ENCODE peak calls at places on chromosomes 6 and 20, in ten cellular contexts. One of them, this sample, is unnamed.

GRCh38 chr20:38412877-38413577 is 22.1 kb downstream of the SNHG17 start:
- DNase-seq in choroid plexus epithelial cell: no peak
- DNase-seq in upper lobe of left lung: no peak
- DNase-seq in brain microvascular endothelial cell: no peak
- DNase-seq in MM.1S: no peak
- DNase-seq in astrocyte of the spinal cord: no peak
- DNase-seq in endothelial cell: no peak
- DNase-seq in ascending aorta: no peak
- DNase-seq in dorsolateral prefrontal cortex: no peak
- DNase-seq in lower leg skin: peak
- DNase-seq in this sample: peak

GRCh38 chr6:50087231-50087954 is 37.7 kb upstream of the DEFB112 start:
- DNase-seq in lower leg skin: no peak
- DNase-seq in ascending aorta: no peak
- DNase-seq in brain microvascular endothelial cell: peak
- DNase-seq in dorsolateral prefrontal cortex: no peak
- DNase-seq in upper lobe of left lung: no peak
- DNase-seq in endothelial cell: no peak
- DNase-seq in MM.1S: no peak
- DNase-seq in choroid plexus epithelial cell: peak
- DNase-seq in astrocyte of the spinal cord: peak
- DNase-seq in this sample: no peak

GRCh38 chr6:6699741-6700367 is 111.3 kb downstream of the LY86 start:
- DNase-seq in brain microvascular endothelial cell: peak
- DNase-seq in endothelial cell: no peak
- DNase-seq in lower leg skin: peak
- DNase-seq in astrocyte of the spinal cord: peak
- DNase-seq in ascending aorta: peak
- DNase-seq in choroid plexus epithelial cell: peak
- DNase-seq in MM.1S: no peak
- DNase-seq in upper lobe of left lung: peak
- DNase-seq in dorsolateral prefrontal cortex: no peak
- DNase-seq in this sample: no peak

GRCh38 chr6:112571886-112572285 is 224.8 kb downstream of the RFPL4B start:
- DNase-seq in lower leg skin: no peak
- DNase-seq in astrocyte of the spinal cord: peak
- DNase-seq in MM.1S: no peak
- DNase-seq in upper lobe of left lung: no peak
- DNase-seq in endothelial cell: no peak
- DNase-seq in brain microvascular endothelial cell: no peak
- DNase-seq in ascending aorta: no peak
- DNase-seq in choroid plexus epithelial cell: peak
- DNase-seq in dorsolateral prefrontal cortex: no peak
- DNase-seq in this sample: no peak

GRCh38 chr6:41000248-41000647 is 38.8 kb downstream of the UNC5CL start:
- DNase-seq in astrocyte of the spinal cord: no peak
- DNase-seq in MM.1S: no peak
- DNase-seq in endothelial cell: no peak
- DNase-seq in upper lobe of left lung: peak
- DNase-seq in ascending aorta: no peak
- DNase-seq in choroid plexus epithelial cell: no peak
- DNase-seq in lower leg skin: no peak
- DNase-seq in dorsolateral prefrontal cortex: no peak
- DNase-seq in brain microvascular endothelial cell: no peak
- DNase-seq in this sample: no peak

GRCh38 chr20:41149679-41150131 is 12.4 kb downstream of the PLCG1 start:
- DNase-seq in MM.1S: no peak
- DNase-seq in upper lobe of left lung: no peak
- DNase-seq in ascending aorta: no peak
- DNase-seq in astrocyte of the spinal cord: peak
- DNase-seq in lower leg skin: no peak
- DNase-seq in endothelial cell: no peak
- DNase-seq in dorsolateral prefrontal cortex: no peak
- DNase-seq in choroid plexus epithelial cell: peak
- DNase-seq in brain microvascular endothelial cell: peak
- DNase-seq in this sample: no peak

GRCh38 chr6:15444881-15445280 is 199.0 kb downstream of the JARID2 start:
- DNase-seq in choroid plexus epithelial cell: no peak
- DNase-seq in astrocyte of the spinal cord: no peak
- DNase-seq in endothelial cell: no peak
- DNase-seq in dorsolateral prefrontal cortex: no peak
- DNase-seq in ascending aorta: no peak
- DNase-seq in brain microvascular endothelial cell: no peak
- DNase-seq in lower leg skin: peak
- DNase-seq in upper lobe of left lung: no peak
- DNase-seq in MM.1S: no peak
- DNase-seq in this sample: no peak

GRCh38 chr6:1039191-1039590 is 272.7 kb upstream of the FOXQ1 start:
- DNase-seq in lower leg skin: peak
- DNase-seq in dorsolateral prefrontal cortex: no peak
- DNase-seq in brain microvascular endothelial cell: no peak
- DNase-seq in ascending aorta: no peak
- DNase-seq in choroid plexus epithelial cell: no peak
- DNase-seq in MM.1S: no peak
- DNase-seq in astrocyte of the spinal cord: no peak
- DNase-seq in upper lobe of left lung: no peak
- DNase-seq in endothelial cell: no peak
- DNase-seq in this sample: peak

GRCh38 chr6:10190042-10190441 is 224.8 kb downstream of the TFAP2A start:
- DNase-seq in brain microvascular endothelial cell: no peak
- DNase-seq in ascending aorta: no peak
- DNase-seq in astrocyte of the spinal cord: no peak
- DNase-seq in choroid plexus epithelial cell: no peak
- DNase-seq in endothelial cell: no peak
- DNase-seq in upper lobe of left lung: no peak
- DNase-seq in dorsolateral prefrontal cortex: no peak
- DNase-seq in MM.1S: no peak
- DNase-seq in lower leg skin: no peak
- DNase-seq in this sample: no peak

GRCh38 chr20:25236450-25237304 is 11.2 kb upstream of the PYGB start:
- DNase-seq in brain microvascular endothelial cell: no peak
- DNase-seq in choroid plexus epithelial cell: no peak
- DNase-seq in MM.1S: no peak
- DNase-seq in endothelial cell: no peak
- DNase-seq in ascending aorta: no peak
- DNase-seq in lower leg skin: no peak
- DNase-seq in upper lobe of left lung: no peak
- DNase-seq in dorsolateral prefrontal cortex: no peak
- DNase-seq in astrocyte of the spinal cord: no peak
- DNase-seq in this sample: no peak

GRCh38 chr20:38970302-38970701 is 8.2 kb downstream of the DHX35 start:
- DNase-seq in MM.1S: no peak
- DNase-seq in upper lobe of left lung: no peak
- DNase-seq in ascending aorta: no peak
- DNase-seq in astrocyte of the spinal cord: peak
- DNase-seq in brain microvascular endothelial cell: peak
- DNase-seq in lower leg skin: no peak
- DNase-seq in dorsolateral prefrontal cortex: no peak
- DNase-seq in endothelial cell: no peak
- DNase-seq in choroid plexus epithelial cell: peak
- DNase-seq in this sample: no peak

GRCh38 chr6:128731249-128732165 is 151.4 kb upstream of the LAMA2 start:
- DNase-seq in lower leg skin: no peak
- DNase-seq in MM.1S: peak
- DNase-seq in endothelial cell: peak
- DNase-seq in upper lobe of left lung: no peak
- DNase-seq in astrocyte of the spinal cord: peak
- DNase-seq in dorsolateral prefrontal cortex: no peak
- DNase-seq in brain microvascular endothelial cell: peak
- DNase-seq in ascending aorta: no peak
- DNase-seq in choroid plexus epithelial cell: peak
- DNase-seq in this sample: no peak

GRCh38 chr20:24963672-24964517 is 14.8 kb downstream of the CST7 start:
- DNase-seq in astrocyte of the spinal cord: no peak
- DNase-seq in MM.1S: no peak
- DNase-seq in lower leg skin: peak
- DNase-seq in upper lobe of left lung: no peak
- DNase-seq in ascending aorta: no peak
- DNase-seq in dorsolateral prefrontal cortex: no peak
- DNase-seq in choroid plexus epithelial cell: no peak
- DNase-seq in endothelial cell: no peak
- DNase-seq in brain microvascular endothelial cell: no peak
- DNase-seq in this sample: no peak

GRCh38 chr6:143457563-143458359 is 7.2 kb downstream of the PEX3 start:
- DNase-seq in upper lobe of left lung: no peak
- DNase-seq in brain microvascular endothelial cell: no peak
- DNase-seq in MM.1S: no peak
- DNase-seq in astrocyte of the spinal cord: peak
- DNase-seq in lower leg skin: no peak
- DNase-seq in dorsolateral prefrontal cortex: no peak
- DNase-seq in ascending aorta: no peak
- DNase-seq in choroid plexus epithelial cell: peak
- DNase-seq in endothelial cell: no peak
- DNase-seq in this sample: no peak

GRCh38 chr6:90274481-90275030 is 22.1 kb downstream of the BACH2 start:
- DNase-seq in ascending aorta: peak
- DNase-seq in brain microvascular endothelial cell: no peak
- DNase-seq in dorsolateral prefrontal cortex: no peak
- DNase-seq in choroid plexus epithelial cell: no peak
- DNase-seq in astrocyte of the spinal cord: no peak
- DNase-seq in upper lobe of left lung: peak
- DNase-seq in endothelial cell: no peak
- DNase-seq in MM.1S: no peak
- DNase-seq in lower leg skin: no peak
- DNase-seq in this sample: no peak
- TF ChIP-seq CTCF in ascending aorta: no peak
- TF ChIP-seq CTCF in brain microvascular endothelial cell: peak
- TF ChIP-seq CTCF in dorsolateral prefrontal cortex: no peak
- TF ChIP-seq CTCF in choroid plexus epithelial cell: no peak
- TF ChIP-seq CTCF in astrocyte of the spinal cord: no peak
- TF ChIP-seq CTCF in upper lobe of left lung: no peak
- TF ChIP-seq CTCF in endothelial cell: no peak
- TF ChIP-seq CTCF in MM.1S: no peak
- TF ChIP-seq CTCF in lower leg skin: no peak
- TF ChIP-seq CTCF in this sample: no peak

GRCh38 chr6:44494011-44494501 is 106.5 kb downstream of the CDC5L start:
- DNase-seq in upper lobe of left lung: peak
- DNase-seq in astrocyte of the spinal cord: peak
- DNase-seq in MM.1S: no peak
- DNase-seq in choroid plexus epithelial cell: peak
- DNase-seq in brain microvascular endothelial cell: peak
- DNase-seq in dorsolateral prefrontal cortex: no peak
- DNase-seq in endothelial cell: no peak
- DNase-seq in lower leg skin: peak
- DNase-seq in ascending aorta: no peak
- DNase-seq in this sample: peak
- TF ChIP-seq CTCF in upper lobe of left lung: no peak
- TF ChIP-seq CTCF in astrocyte of the spinal cord: peak
- TF ChIP-seq CTCF in MM.1S: no peak
- TF ChIP-seq CTCF in choroid plexus epithelial cell: peak
- TF ChIP-seq CTCF in brain microvascular endothelial cell: peak
- TF ChIP-seq CTCF in dorsolateral prefrontal cortex: no peak
- TF ChIP-seq CTCF in endothelial cell: no peak
- TF ChIP-seq CTCF in lower leg skin: no peak
- TF ChIP-seq CTCF in ascending aorta: no peak
- TF ChIP-seq CTCF in this sample: no peak

GRCh38 chr6:84500726-84501125 is 263.7 kb downstream of the TBX18 start:
- DNase-seq in choroid plexus epithelial cell: peak
- DNase-seq in lower leg skin: no peak
- DNase-seq in brain microvascular endothelial cell: no peak
- DNase-seq in dorsolateral prefrontal cortex: no peak
- DNase-seq in upper lobe of left lung: no peak
- DNase-seq in ascending aorta: no peak
- DNase-seq in astrocyte of the spinal cord: no peak
- DNase-seq in endothelial cell: no peak
- DNase-seq in MM.1S: no peak
- DNase-seq in this sample: no peak

GRCh38 chr6:84498905-84499304 is 265.5 kb downstream of the TBX18 start:
- DNase-seq in upper lobe of left lung: no peak
- DNase-seq in lower leg skin: no peak
- DNase-seq in dorsolateral prefrontal cortex: no peak
- DNase-seq in choroid plexus epithelial cell: peak
- DNase-seq in endothelial cell: no peak
- DNase-seq in MM.1S: no peak
- DNase-seq in brain microvascular endothelial cell: no peak
- DNase-seq in astrocyte of the spinal cord: no peak
- DNase-seq in ascending aorta: no peak
- DNase-seq in this sample: no peak

GRCh38 chr6:84504025-84504424 is 260.4 kb downstream of the TBX18 start:
- DNase-seq in astrocyte of the spinal cord: no peak
- DNase-seq in endothelial cell: no peak
- DNase-seq in ascending aorta: no peak
- DNase-seq in upper lobe of left lung: no peak
- DNase-seq in choroid plexus epithelial cell: no peak
- DNase-seq in brain microvascular endothelial cell: no peak
- DNase-seq in dorsolateral prefrontal cortex: no peak
- DNase-seq in lower leg skin: no peak
- DNase-seq in MM.1S: no peak
- DNase-seq in this sample: no peak

GRCh38 chr6:84501315-84501714 is 263.1 kb downstream of the TBX18 start:
- DNase-seq in upper lobe of left lung: no peak
- DNase-seq in brain microvascular endothelial cell: no peak
- DNase-seq in dorsolateral prefrontal cortex: no peak
- DNase-seq in ascending aorta: no peak
- DNase-seq in astrocyte of the spinal cord: no peak
- DNase-seq in endothelial cell: no peak
- DNase-seq in lower leg skin: no peak
- DNase-seq in choroid plexus epithelial cell: no peak
- DNase-seq in MM.1S: no peak
- DNase-seq in this sample: no peak
- TF ChIP-seq CTCF in upper lobe of left lung: no peak
- TF ChIP-seq CTCF in brain microvascular endothelial cell: no peak
- TF ChIP-seq CTCF in dorsolateral prefrontal cortex: no peak
- TF ChIP-seq CTCF in ascending aorta: no peak
- TF ChIP-seq CTCF in astrocyte of the spinal cord: no peak
- TF ChIP-seq CTCF in endothelial cell: no peak
- TF ChIP-seq CTCF in lower leg skin: no peak
- TF ChIP-seq CTCF in choroid plexus epithelial cell: no peak
- TF ChIP-seq CTCF in MM.1S: no peak
- TF ChIP-seq CTCF in this sample: no peak

GRCh38 chr6:131366223-131366622 is 206.8 kb upstream of the ARG1 start:
- DNase-seq in choroid plexus epithelial cell: no peak
- DNase-seq in endothelial cell: no peak
- DNase-seq in brain microvascular endothelial cell: no peak
- DNase-seq in MM.1S: no peak
- DNase-seq in astrocyte of the spinal cord: no peak
- DNase-seq in lower leg skin: no peak
- DNase-seq in upper lobe of left lung: no peak
- DNase-seq in dorsolateral prefrontal cortex: no peak
- DNase-seq in ascending aorta: no peak
- DNase-seq in this sample: no peak

GRCh38 chr6:131367206-131367873 is 205.7 kb upstream of the ARG1 start:
- DNase-seq in astrocyte of the spinal cord: no peak
- DNase-seq in upper lobe of left lung: no peak
- DNase-seq in ascending aorta: no peak
- DNase-seq in endothelial cell: no peak
- DNase-seq in MM.1S: no peak
- DNase-seq in brain microvascular endothelial cell: no peak
- DNase-seq in lower leg skin: no peak
- DNase-seq in dorsolateral prefrontal cortex: no peak
- DNase-seq in choroid plexus epithelial cell: no peak
- DNase-seq in this sample: no peak

GRCh38 chr6:131372535-131372934 is 200.5 kb upstream of the ARG1 start:
- DNase-seq in upper lobe of left lung: no peak
- DNase-seq in astrocyte of the spinal cord: peak
- DNase-seq in dorsolateral prefrontal cortex: no peak
- DNase-seq in brain microvascular endothelial cell: no peak
- DNase-seq in lower leg skin: no peak
- DNase-seq in MM.1S: no peak
- DNase-seq in choroid plexus epithelial cell: peak
- DNase-seq in ascending aorta: no peak
- DNase-seq in endothelial cell: no peak
- DNase-seq in this sample: no peak

GRCh38 chr6:131362696-131363095 is 210.3 kb upstream of the ARG1 start:
- DNase-seq in brain microvascular endothelial cell: no peak
- DNase-seq in upper lobe of left lung: no peak
- DNase-seq in choroid plexus epithelial cell: no peak
- DNase-seq in lower leg skin: no peak
- DNase-seq in endothelial cell: no peak
- DNase-seq in dorsolateral prefrontal cortex: no peak
- DNase-seq in ascending aorta: no peak
- DNase-seq in astrocyte of the spinal cord: no peak
- DNase-seq in MM.1S: no peak
- DNase-seq in this sample: no peak

GRCh38 chr6:131368077-131368911 is 204.7 kb upstream of the ARG1 start:
- DNase-seq in endothelial cell: no peak
- DNase-seq in upper lobe of left lung: peak
- DNase-seq in choroid plexus epithelial cell: peak
- DNase-seq in MM.1S: peak
- DNase-seq in astrocyte of the spinal cord: peak
- DNase-seq in dorsolateral prefrontal cortex: peak
- DNase-seq in ascending aorta: no peak
- DNase-seq in lower leg skin: no peak
- DNase-seq in brain microvascular endothelial cell: no peak
- DNase-seq in this sample: no peak
- TF ChIP-seq CTCF in endothelial cell: no peak
- TF ChIP-seq CTCF in upper lobe of left lung: no peak
- TF ChIP-seq CTCF in choroid plexus epithelial cell: peak
- TF ChIP-seq CTCF in MM.1S: peak
- TF ChIP-seq CTCF in astrocyte of the spinal cord: no peak
- TF ChIP-seq CTCF in dorsolateral prefrontal cortex: peak
- TF ChIP-seq CTCF in ascending aorta: no peak
- TF ChIP-seq CTCF in lower leg skin: no peak
- TF ChIP-seq CTCF in brain microvascular endothelial cell: no peak
- TF ChIP-seq CTCF in this sample: no peak